ENCODE peak calls at places on chromosomes 13 and 19, in five cellular contexts. One of them, this sample, is unnamed.
A peak's percentile ranks its signal among the peaks of the same experiment; 100 is the strongest.

GRCh38 chr19:1690570-1691307 is 38.3 kb upstream of the TCF3 start:
- DNase-seq in GM23338: peak; percentile 90
- DNase-seq in cardiac fibroblast: no peak
- DNase-seq in retinal pigment epithelial cell: no peak
- DNase-seq in A549: no peak
- DNase-seq in this sample: peak; percentile 20

GRCh38 chr13:29758591-29759114 is 91.8 kb downstream of the UBL3 start:
- DNase-seq in GM23338: no peak
- DNase-seq in cardiac fibroblast: peak; percentile 44
- DNase-seq in retinal pigment epithelial cell: no peak
- DNase-seq in A549: no peak
- DNase-seq in this sample: no peak

GRCh38 chr13:80677227-80677626 is 336.3 kb upstream of the SPRY2 start:
- DNase-seq in cardiac fibroblast: no peak
- DNase-seq in GM23338: no peak
- DNase-seq in A549: no peak
- DNase-seq in retinal pigment epithelial cell: no peak
- DNase-seq in this sample: no peak

GRCh38 chr19:2627855-2628254 is 74.6 kb downstream of the GNG7 start:
- DNase-seq in retinal pigment epithelial cell: no peak
- DNase-seq in cardiac fibroblast: peak; percentile 75
- DNase-seq in A549: no peak
- DNase-seq in GM23338: no peak
- DNase-seq in this sample: peak; percentile 76

GRCh38 chr13:68128297-68128915 is 898.3 kb upstream of the PCDH9 start:
- DNase-seq in GM23338: no peak
- DNase-seq in retinal pigment epithelial cell: no peak
- DNase-seq in A549: no peak
- DNase-seq in cardiac fibroblast: no peak
- DNase-seq in this sample: no peak

GRCh38 chr13:26941345-26942174 is 181.0 kb upstream of the GPR12 start:
- DNase-seq in cardiac fibroblast: peak; percentile 74
- DNase-seq in GM23338: no peak
- DNase-seq in A549: no peak
- DNase-seq in retinal pigment epithelial cell: no peak
- DNase-seq in this sample: peak; percentile 76

GRCh38 chr19:14265285-14266036 is 59.5 kb upstream of the ADGRL1 start:
- DNase-seq in GM23338: peak; percentile 77
- DNase-seq in retinal pigment epithelial cell: no peak
- DNase-seq in cardiac fibroblast: no peak
- DNase-seq in A549: no peak
- DNase-seq in this sample: no peak

GRCh38 chr13:31051999-31052398 is 109.7 kb downstream of the HSPH1 start:
- DNase-seq in retinal pigment epithelial cell: no peak
- DNase-seq in GM23338: peak; percentile 72
- DNase-seq in A549: no peak
- DNase-seq in cardiac fibroblast: no peak
- DNase-seq in this sample: no peak

GRCh38 chr13:50375792-50376191 is 360.5 kb downstream of the KCNRG start:
- DNase-seq in A549: no peak
- DNase-seq in retinal pigment epithelial cell: peak; percentile 80
- DNase-seq in cardiac fibroblast: peak; percentile 68
- DNase-seq in GM23338: no peak
- DNase-seq in this sample: peak; percentile 60

GRCh38 chr19:55478364-55478763 is 1.9 kb downstream of the ZNF628 start:
- DNase-seq in GM23338: no peak
- DNase-seq in cardiac fibroblast: no peak
- DNase-seq in retinal pigment epithelial cell: no peak
- DNase-seq in A549: no peak
- DNase-seq in this sample: no peak

GRCh38 chr13:30346159-30346788 is 38.9 kb upstream of the KATNAL1 start:
- DNase-seq in A549: no peak
- DNase-seq in cardiac fibroblast: no peak
- DNase-seq in retinal pigment epithelial cell: no peak
- DNase-seq in GM23338: no peak
- DNase-seq in this sample: no peak

GRCh38 chr19:13629687-13630357 is 123.5 kb upstream of the CACNA1A start:
- DNase-seq in A549: no peak
- DNase-seq in retinal pigment epithelial cell: no peak
- DNase-seq in GM23338: no peak
- DNase-seq in cardiac fibroblast: peak; percentile 64
- DNase-seq in this sample: peak; percentile 92

GRCh38 chr13:23504188-23504587 is 66.0 kb upstream of the TNFRSF19 start:
- DNase-seq in GM23338: no peak
- DNase-seq in cardiac fibroblast: no peak
- DNase-seq in retinal pigment epithelial cell: peak; percentile 60
- DNase-seq in A549: no peak
- DNase-seq in this sample: peak; percentile 36

GRCh38 chr13:99992912-99993311 is 11.3 kb downstream of the ZIC2 start:
- DNase-seq in cardiac fibroblast: no peak
- DNase-seq in A549: no peak
- DNase-seq in GM23338: no peak
- DNase-seq in retinal pigment epithelial cell: no peak
- DNase-seq in this sample: no peak

GRCh38 chr19:32200312-32201038 is 144.9 kb upstream of the ZNF507 start:
- DNase-seq in retinal pigment epithelial cell: no peak
- DNase-seq in A549: no peak
- DNase-seq in GM23338: no peak
- DNase-seq in cardiac fibroblast: no peak
- DNase-seq in this sample: no peak

GRCh38 chr19:46372901-46373572 is 26.1 kb downstream of the PPP5C start:
- DNase-seq in cardiac fibroblast: peak; percentile 67
- DNase-seq in GM23338: peak; percentile 74
- DNase-seq in A549: peak; percentile 86
- DNase-seq in retinal pigment epithelial cell: no peak
- DNase-seq in this sample: peak; percentile 62

GRCh38 chr13:42893346-42893745 is 98.7 kb downstream of the EPSTI1 start:
- DNase-seq in retinal pigment epithelial cell: no peak
- DNase-seq in cardiac fibroblast: peak; percentile 91
- DNase-seq in A549: no peak
- DNase-seq in GM23338: no peak
- DNase-seq in this sample: peak; percentile 96

GRCh38 chr19:1373534-1374249 is 10.0 kb upstream of the NDUFS7 start:
- DNase-seq in retinal pigment epithelial cell: peak; percentile 86
- DNase-seq in A549: no peak
- DNase-seq in GM23338: no peak
- DNase-seq in cardiac fibroblast: peak; percentile 52
- DNase-seq in this sample: no peak

GRCh38 chr13:87952377-87952776 is 281.2 kb downstream of the SLITRK5 start:
- DNase-seq in retinal pigment epithelial cell: no peak
- DNase-seq in GM23338: no peak
- DNase-seq in cardiac fibroblast: no peak
- DNase-seq in A549: no peak
- DNase-seq in this sample: no peak

GRCh38 chr19:47296036-47296435 is 13.6 kb upstream of the C5AR1 start:
- DNase-seq in A549: peak; percentile 88
- DNase-seq in GM23338: peak; percentile 99
- DNase-seq in retinal pigment epithelial cell: no peak
- DNase-seq in cardiac fibroblast: peak; percentile 89
- DNase-seq in this sample: peak; percentile 78

GRCh38 chr13:75345191-75345590 is 136.8 kb downstream of the TBC1D4 start:
- DNase-seq in retinal pigment epithelial cell: no peak
- DNase-seq in A549: no peak
- DNase-seq in GM23338: no peak
- DNase-seq in cardiac fibroblast: peak; percentile 39
- DNase-seq in this sample: peak; percentile 17

GRCh38 chr19:10712041-10712440 is 5.8 kb upstream of the DNM2 start:
- DNase-seq in A549: no peak
- DNase-seq in retinal pigment epithelial cell: no peak
- DNase-seq in GM23338: peak; percentile 84
- DNase-seq in cardiac fibroblast: no peak
- DNase-seq in this sample: no peak

GRCh38 chr19:1776606-1777147 is 23.4 kb downstream of the ONECUT3 start:
- DNase-seq in cardiac fibroblast: no peak
- DNase-seq in retinal pigment epithelial cell: no peak
- DNase-seq in A549: no peak
- DNase-seq in GM23338: no peak
- DNase-seq in this sample: no peak

GRCh38 chr19:17358395-17358794 is 18.7 kb downstream of the PLVAP start:
- DNase-seq in GM23338: no peak
- DNase-seq in A549: peak; percentile 63
- DNase-seq in retinal pigment epithelial cell: no peak
- DNase-seq in cardiac fibroblast: peak; percentile 62
- DNase-seq in this sample: peak; percentile 37

GRCh38 chr19:3572132-3572854 is 451 bp upstream of the HMG20B start:
- DNase-seq in GM23338: peak; percentile 100
- DNase-seq in A549: peak; percentile 81
- DNase-seq in retinal pigment epithelial cell: peak; percentile 99
- DNase-seq in cardiac fibroblast: peak; percentile 100
- DNase-seq in this sample: peak; percentile 99

GRCh38 chr13:108306768-108307332 is 37.3 kb downstream of the TNFSF13B start:
- DNase-seq in GM23338: no peak
- DNase-seq in A549: no peak
- DNase-seq in retinal pigment epithelial cell: no peak
- DNase-seq in cardiac fibroblast: no peak
- DNase-seq in this sample: no peak

GRCh38 chr19:6417713-6418561 is 6.7 kb downstream of the KHSRP start:
- DNase-seq in GM23338: peak; percentile 48
- DNase-seq in cardiac fibroblast: peak; percentile 24
- DNase-seq in A549: no peak
- DNase-seq in retinal pigment epithelial cell: no peak
- DNase-seq in this sample: peak; percentile 41

GRCh38 chr13:83881031-83881727 is 1.1 kb downstream of the SLITRK1 start:
- DNase-seq in GM23338: peak; percentile 10
- DNase-seq in cardiac fibroblast: no peak
- DNase-seq in A549: no peak
- DNase-seq in retinal pigment epithelial cell: no peak
- DNase-seq in this sample: no peak

GRCh38 chr13:32726374-32727037 is 140.3 kb downstream of the PDS5B start:
- DNase-seq in retinal pigment epithelial cell: no peak
- DNase-seq in GM23338: no peak
- DNase-seq in cardiac fibroblast: peak; percentile 32
- DNase-seq in A549: no peak
- DNase-seq in this sample: no peak

GRCh38 chr13:101611491-101612475 is 159.3 kb downstream of the ITGBL1 start:
- DNase-seq in retinal pigment epithelial cell: peak; percentile 15
- DNase-seq in cardiac fibroblast: peak; percentile 57
- DNase-seq in A549: no peak
- DNase-seq in GM23338: no peak
- DNase-seq in this sample: peak; percentile 40

GRCh38 chr19:51660975-51661600 is 14.5 kb upstream of the SIGLEC14 start:
- DNase-seq in A549: peak; percentile 44
- DNase-seq in GM23338: peak; percentile 95
- DNase-seq in retinal pigment epithelial cell: peak; percentile 30
- DNase-seq in cardiac fibroblast: peak; percentile 84
- DNase-seq in this sample: peak; percentile 79

GRCh38 chr19:34675250-34675649 is 1.7 kb downstream of the SCGB2B2 start:
- DNase-seq in retinal pigment epithelial cell: no peak
- DNase-seq in cardiac fibroblast: no peak
- DNase-seq in A549: no peak
- DNase-seq in GM23338: no peak
- DNase-seq in this sample: no peak

GRCh38 chr19:34676697-34677385 is at the start of gene SCGB2B2:
- DNase-seq in A549: peak; percentile 90
- DNase-seq in cardiac fibroblast: no peak
- DNase-seq in GM23338: peak; percentile 68
- DNase-seq in retinal pigment epithelial cell: peak; percentile 2
- DNase-seq in this sample: no peak

GRCh38 chr19:34675919-34676318 is 1.0 kb downstream of the SCGB2B2 start:
- DNase-seq in retinal pigment epithelial cell: no peak
- DNase-seq in A549: no peak
- DNase-seq in GM23338: no peak
- DNase-seq in cardiac fibroblast: no peak
- DNase-seq in this sample: no peak

GRCh38 chr19:34671972-34672371 is 5.0 kb downstream of the SCGB2B2 start:
- DNase-seq in retinal pigment epithelial cell: no peak
- DNase-seq in GM23338: no peak
- DNase-seq in A549: no peak
- DNase-seq in cardiac fibroblast: no peak
- DNase-seq in this sample: no peak

GRCh38 chr19:34673590-34673989 is 3.4 kb downstream of the SCGB2B2 start:
- DNase-seq in retinal pigment epithelial cell: no peak
- DNase-seq in cardiac fibroblast: no peak
- DNase-seq in GM23338: no peak
- DNase-seq in A549: no peak
- DNase-seq in this sample: no peak
- H3K4me3 ChIP-seq in retinal pigment epithelial cell: no peak overlapping the region
- H3K4me3 ChIP-seq in cardiac fibroblast: no peak overlapping the region
- H3K4me3 ChIP-seq in GM23338: no peak overlapping the region
- H3K4me3 ChIP-seq in A549: no peak overlapping the region
- H3K4me3 ChIP-seq in this sample: no peak overlapping the region

GRCh38 chr13:109465151-109465550 is 321.2 kb downstream of the IRS2 start:
- DNase-seq in cardiac fibroblast: peak; percentile 8
- DNase-seq in retinal pigment epithelial cell: no peak
- DNase-seq in GM23338: no peak
- DNase-seq in A549: no peak
- DNase-seq in this sample: peak; percentile 57

GRCh38 chr13:109468123-109468522 is 318.3 kb downstream of the IRS2 start:
- DNase-seq in GM23338: no peak
- DNase-seq in A549: no peak
- DNase-seq in cardiac fibroblast: no peak
- DNase-seq in retinal pigment epithelial cell: no peak
- DNase-seq in this sample: no peak
- TF ChIP-seq CTCF in GM23338: peak; percentile 41
- TF ChIP-seq CTCF in A549: no peak
- TF ChIP-seq CTCF in cardiac fibroblast: peak; percentile 1
- TF ChIP-seq CTCF in retinal pigment epithelial cell: no peak
- TF ChIP-seq CTCF in this sample: no peak

GRCh38 chr19:50476224-50476942 is at the start of the genes EMC10 and GARIN5A:
- DNase-seq in retinal pigment epithelial cell: peak; percentile 87
- DNase-seq in GM23338: peak; percentile 99
- DNase-seq in cardiac fibroblast: peak; percentile 95
- DNase-seq in A549: peak; percentile 99
- DNase-seq in this sample: peak; percentile 89
- H3K4me3 ChIP-seq in retinal pigment epithelial cell: peak within 1 kb of the TSS; percentile 84
- H3K4me3 ChIP-seq in GM23338: peak within 1 kb of the TSS; percentile 97
- H3K4me3 ChIP-seq in cardiac fibroblast: peak within 1 kb of the TSS; percentile 90
- H3K4me3 ChIP-seq in A549: peak within 1 kb of the TSS; percentile 86
- H3K4me3 ChIP-seq in this sample: peak within 1 kb of the TSS; percentile 83

DNA sequence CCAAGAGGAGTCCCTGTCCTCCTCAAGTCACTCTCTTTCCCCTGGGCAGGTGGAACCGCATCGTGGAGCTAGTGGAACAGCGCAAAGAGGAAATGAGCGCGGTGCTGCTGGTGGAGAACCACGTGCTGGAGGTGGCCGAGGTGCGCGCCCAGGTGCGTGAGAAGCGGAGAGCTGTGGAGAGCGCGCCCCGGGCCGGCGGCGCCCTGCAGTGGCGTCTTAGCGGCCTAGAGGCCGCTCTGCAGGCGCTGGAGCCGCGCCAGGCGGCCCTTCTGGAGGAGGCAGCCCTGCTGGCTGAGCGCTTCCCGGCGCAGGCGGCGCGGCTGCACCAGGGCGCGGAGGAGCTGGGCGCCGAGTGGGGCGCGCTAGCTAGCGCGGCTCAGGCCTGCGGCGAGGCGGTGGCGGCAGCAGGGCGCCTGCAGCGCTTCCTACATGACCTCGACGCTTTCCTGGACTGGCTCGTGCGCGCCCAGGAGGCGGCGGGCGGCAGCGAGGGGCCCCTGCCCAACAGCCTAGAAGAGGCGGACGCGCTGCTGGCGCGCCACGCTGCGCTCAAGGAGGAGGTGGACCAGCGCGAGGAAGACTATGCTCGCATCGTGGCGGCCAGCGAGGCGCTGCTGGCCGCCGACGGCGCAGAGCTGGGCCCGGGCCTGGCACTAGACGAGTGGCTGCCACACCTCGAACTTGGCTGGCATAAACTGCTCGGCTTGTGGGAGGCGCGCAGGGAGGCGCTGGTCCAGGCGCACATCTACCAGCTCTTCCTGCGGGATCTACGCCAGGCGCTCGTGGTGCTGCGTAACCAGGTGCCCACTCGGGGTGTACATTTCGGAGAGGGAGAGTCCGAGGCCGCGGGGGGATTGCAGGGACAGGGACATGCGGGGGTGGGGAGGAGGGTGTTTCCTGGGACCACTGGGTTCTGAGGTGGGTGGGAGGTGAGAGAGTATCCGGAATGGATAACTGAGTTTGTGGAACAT is 52.8 kb downstream of the SPTBN4 start:
- DNase-seq in A549: peak; percentile 72
- DNase-seq in retinal pigment epithelial cell: no peak
- DNase-seq in cardiac fibroblast: peak; percentile 61
- DNase-seq in GM23338: peak; percentile 81
- DNase-seq in this sample: no peak
- TF ChIP-seq CTCF in A549: peak; percentile 58
- TF ChIP-seq CTCF in retinal pigment epithelial cell: no peak
- TF ChIP-seq CTCF in cardiac fibroblast: no peak
- TF ChIP-seq CTCF in GM23338: peak; percentile 33
- TF ChIP-seq CTCF in this sample: no peak

This sample was measured in fibroblast of mammary gland.